ENCODE peak calls at places on chromosomes 12 and 14, in nine cellular contexts. B is skeletal muscle cell; Y is mesenchymal stem cell; V is C1 segment of cervical spinal cord; M is fibroblast of pulmonary artery; F is stimulated activated CD8-positive, alpha-beta memory T cell treated with anti-CD3 and anti-CD28 coated beads, Interleukin-15, amount 100 ng/mL, for 1 hour; A is AG20443; T is NAMALWA; C is NCI-H1105 treated with DMSO at 0.1 percent for 48 hours. X is an unnamed sample.

GRCh38 chr12:50162225-50162624 is 4.9 kb downstream of the CERS5 start:
- DNase-seq in C (no peak), A (no peak), F (no peak), Y (peak; percentile 48), M (peak; percentile 51), T (no peak), V (no peak), B (peak; percentile 21), X (no peak)

GRCh38 chr12:69885656-69886055 is 60.6 kb downstream of the MYRFL start:
- DNase-seq in F (no peak), M (no peak), Y (no peak), C (no peak), B (no peak), T (no peak), V (no peak), A (no peak), X (no peak)

GRCh38 chr14:24274101-24274543 is 2.7 kb upstream of the RABGGTA start:
- DNase-seq in B (no peak), M (no peak), Y (no peak), F (no peak), A (no peak), C (no peak), T (peak; percentile 19), V (peak; percentile 23), X (no peak)

GRCh38 chr12:8696402-8697100 is 1.2 kb upstream of the RIMKLB start:
- DNase-seq in M (no peak), Y (no peak), F (no peak), C (peak; percentile 23), B (no peak), V (no peak), T (peak; percentile 63), A (no peak), X (no peak)

GRCh38 chr14:78153069-78153351 is 17.2 kb upstream of the NRXN3 start:
- DNase-seq in V (no peak), B (no peak), Y (no peak), M (peak; percentile 3), F (no peak), C (peak; percentile 64), A (no peak), T (no peak), X (no peak)

GRCh38 chr14:49173765-49174373 is 412.3 kb downstream of the RPS29 start:
- DNase-seq in T (peak; percentile 69), F (no peak), B (peak; percentile 21), V (no peak), Y (peak; percentile 81), A (peak; percentile 64), C (peak; percentile 66), M (peak; percentile 80), X (peak; percentile 10)

GRCh38 chr12:51976376-51977160 is 25.1 kb downstream of the ACVR1B start:
- DNase-seq in T (no peak), M (peak; percentile 97), A (peak; percentile 40), B (peak; percentile 49), F (no peak), C (no peak), V (no peak), Y (peak; percentile 73), X (no peak)

GRCh38 chr12:103249614-103250013 is 246.2 kb downstream of the C12orf42 start:
- DNase-seq in A (no peak), Y (no peak), V (no peak), B (no peak), M (no peak), C (no peak), T (no peak), F (no peak), X (peak; percentile 73)

GRCh38 chr12:102169922-102170698 is 27.5 kb downstream of the PMCH start:
- DNase-seq in T (peak; percentile 48), A (no peak), M (peak; percentile 59), C (peak; percentile 35), Y (peak; percentile 51), V (no peak), B (no peak), F (no peak), X (no peak)

GRCh38 chr12:23380419-23381100 is 568.9 kb downstream of the SOX5 start:
- DNase-seq in Y (no peak), F (no peak), B (no peak), M (no peak), V (no peak), C (no peak), T (no peak), A (no peak), X (no peak)

GRCh38 chr12:47730341-47730744 is 5.1 kb upstream of the ENDOU start:
- DNase-seq in Y (no peak), B (no peak), M (no peak), V (no peak), F (no peak), A (peak; percentile 64), T (no peak), C (no peak), X (no peak)